ENCODE peak calls at places on chromosome 3, in four cellular contexts. I is activated gamma-delta T cell treated with anti-CD3 and anti-CD28 coated beads, Interleukin-2, amount 50 U/mL, for 16 hours; O is heart left ventricle; R is activated T-cell treated with anti-CD3 and anti-CD28 coated beads for 1 hour. F is an unnamed sample.

GRCh38 chr3:112822116-112823055 is 24.3 kb downstream of the CD200R1L start:
- DNase-seq in I (no peak), O (no peak), R (no peak), F (no peak)

GRCh38 chr3:151923901-151924300 is 50.5 kb downstream of the SUCNR1 start:
- DNase-seq in I (no peak), O (no peak), R (no peak), F (no peak)

GRCh38 chr3:183555541-183556081 is at the start of gene KLHL6:
- DNase-seq in I (peak), O (peak), R (peak), F (peak)

GRCh38 chr3:30508319-30508718 is 98.1 kb upstream of the TGFBR2 start:
- DNase-seq in I (no peak), O (no peak), R (no peak), F (no peak)

GRCh38 chr3:40086890-40087884 is 222.3 kb upstream of the EIF1B start:
- DNase-seq in I (no peak), O (no peak), R (no peak), F (peak)

GRCh38 chr3:13548696-13549512 is at the start of gene FBLN2:
- DNase-seq in I (no peak), O (peak), R (no peak), F (no peak)

GRCh38 chr3:48548165-48548564 is 8.4 kb downstream of the PFKFB4 start:
- DNase-seq in I (no peak), O (peak), R (no peak), F (no peak)

GRCh38 chr3:32963871-32964270 is 12.4 kb downstream of the CCR4 start:
- DNase-seq in I (no peak), O (no peak), R (no peak), F (no peak)

GRCh38 chr3:87269723-87270122 is 6.7 kb downstream of the POU1F1 start:
- DNase-seq in I (no peak), O (no peak), R (no peak), F (no peak)

F was measured in colonic mucosa.